ENCODE peak calls at places on chromosomes 5 and 9, in five cellular contexts. O is psoas muscle, Q is adrenal gland, R is kidney, M is heart right ventricle. A is an unnamed sample.

GRCh38 chr5:151569132-151570046 is 21.7 kb downstream of the FAT2 start:
- DNase-seq in O (no peak), Q (no peak), R (no peak), M (no peak), A (no peak)

GRCh38 chr9:109769250-109769649 is 10.7 kb upstream of the PALM2AKAP2 start:
- DNase-seq in O (no peak), Q (no peak), R (no peak), M (no peak), A (no peak)

GRCh38 chr9:96050048-96050875 is 174.8 kb downstream of the ERCC6L2 start:
- DNase-seq in O (no peak), Q (no peak), R (no peak), M (no peak), A (no peak)

GRCh38 chr5:26940981-26941380 is 97.4 kb downstream of the CDH9 start:
- DNase-seq in O (no peak), Q (no peak), R (no peak), M (no peak), A (no peak)

GRCh38 chr5:133225671-133226152 is 173.9 kb downstream of the HSPA4 start:
- DNase-seq in O (peak; percentile 48), Q (no peak), R (no peak), M (no peak), A (no peak)

GRCh38 chr9:71270554-71270953 is 149.1 kb upstream of the TRPM3 start:
- DNase-seq in O (no peak), Q (no peak), R (no peak), M (no peak), A (no peak)

GRCh38 chr9:72911816-72912215 is 41.0 kb downstream of the ALDH1A1 start:
- DNase-seq in O (no peak), Q (no peak), R (no peak), M (no peak), A (no peak)

GRCh38 chr9:13279284-13280162 is at the start of gene MPDZ:
- DNase-seq in O (peak; percentile 70), Q (peak; percentile 68), R (peak; percentile 82), M (peak; percentile 73), A (peak; percentile 86)

GRCh38 chr9:131582466-131583341 is 37.4 kb downstream of the PRRT1B start:
- DNase-seq in O (no peak), Q (no peak), R (no peak), M (no peak), A (no peak)

GRCh38 chr9:129175825-129176633 is 2.0 kb downstream of the IER5L start:
- DNase-seq in O (peak; percentile 83), Q (peak; percentile 82), R (peak; percentile 94), M (peak; percentile 81), A (peak; percentile 89)

GRCh38 chr5:12237837-12238575 is 333.8 kb upstream of the CTNND2 start:
- DNase-seq in O (no peak), Q (no peak), R (no peak), M (no peak), A (no peak)

GRCh38 chr5:30469691-30470090 is 723.8 kb upstream of the CDH6 start:
- DNase-seq in O (no peak), Q (no peak), R (no peak), M (no peak), A (no peak)

GRCh38 chr5:34499001-34499734 is 157.0 kb upstream of the RAI14 start:
- DNase-seq in O (no peak), Q (no peak), R (no peak), M (no peak), A (peak; percentile 63)

GRCh38 chr5:94832685-94833084 is 214.2 kb downstream of the SLF1 start:
- DNase-seq in O (no peak), Q (no peak), R (no peak), M (no peak), A (no peak)

GRCh38 chr9:116928884-116929283 is 241.8 kb downstream of the TRIM32 start:
- DNase-seq in O (no peak), Q (no peak), R (no peak), M (no peak), A (no peak)

GRCh38 chr9:36748322-36748899 is 175.7 kb downstream of the MELK start:
- DNase-seq in O (peak; percentile 20), Q (peak; percentile 53), R (no peak), M (peak; percentile 29), A (peak; percentile 91)

GRCh38 chr9:16337322-16338029 is 533.0 kb downstream of the BNC2 start:
- DNase-seq in O (no peak), Q (peak; percentile 54), R (no peak), M (no peak), A (peak; percentile 49)

GRCh38 chr5:143040622-143041021 is 270.4 kb downstream of the ARHGAP26 start:
- DNase-seq in O (no peak), Q (no peak), R (no peak), M (no peak), A (no peak)

GRCh38 chr9:92147030-92147853 is 32.0 kb upstream of the SPTLC1 start:
- DNase-seq in O (peak; percentile 65), Q (peak; percentile 89), R (peak; percentile 77), M (no peak), A (no peak)

GRCh38 chr5:145683426-145683825 is 151.7 kb downstream of the PRELID2 start:
- DNase-seq in O (no peak), Q (no peak), R (no peak), M (no peak), A (no peak)

GRCh38 chr9:130499804-130500263 is 55.1 kb downstream of the ASS1 start:
- DNase-seq in O (no peak), Q (peak; percentile 59), R (no peak), M (no peak), A (no peak)

GRCh38 chr5:20476016-20476415 is 488.0 kb upstream of the CDH18 start:
- DNase-seq in O (no peak), Q (no peak), R (no peak), M (no peak), A (no peak)

GRCh38 chr5:14491505-14491904 is 90.1 kb upstream of the OTULINL start:
- DNase-seq in O (peak; percentile 42), Q (no peak), R (no peak), M (no peak), A (no peak)

GRCh38 chr5:79518718-79519117 is 4.8 kb upstream of the HOMER1 start:
- DNase-seq in O (no peak), Q (no peak), R (no peak), M (no peak), A (no peak)

GRCh38 chr5:114325552-114325951 is 36.3 kb upstream of the KCNN2 start:
- DNase-seq in O (no peak), Q (no peak), R (no peak), M (no peak), A (peak; percentile 9)

GRCh38 chr9:113462781-113463286 is 693 bp upstream of the RGS3 start:
- DNase-seq in O (no peak), Q (no peak), R (no peak), M (no peak), A (no peak)

GRCh38 chr9:96169488-96169887 is 132.5 kb downstream of the HSD17B3 start:
- DNase-seq in O (no peak), Q (peak; percentile 59), R (peak; percentile 94), M (peak; percentile 35), A (peak; percentile 53)

GRCh38 chr9:126417007-126417406 is 90.4 kb downstream of the MVB12B start:
- DNase-seq in O (no peak), Q (no peak), R (no peak), M (no peak), A (no peak)

GRCh38 chr9:138098908-138099791 is 221.6 kb downstream of the CACNA1B start:
- DNase-seq in O (no peak), Q (peak; percentile 1), R (peak; percentile 29), M (no peak), A (no peak)

DNA sequence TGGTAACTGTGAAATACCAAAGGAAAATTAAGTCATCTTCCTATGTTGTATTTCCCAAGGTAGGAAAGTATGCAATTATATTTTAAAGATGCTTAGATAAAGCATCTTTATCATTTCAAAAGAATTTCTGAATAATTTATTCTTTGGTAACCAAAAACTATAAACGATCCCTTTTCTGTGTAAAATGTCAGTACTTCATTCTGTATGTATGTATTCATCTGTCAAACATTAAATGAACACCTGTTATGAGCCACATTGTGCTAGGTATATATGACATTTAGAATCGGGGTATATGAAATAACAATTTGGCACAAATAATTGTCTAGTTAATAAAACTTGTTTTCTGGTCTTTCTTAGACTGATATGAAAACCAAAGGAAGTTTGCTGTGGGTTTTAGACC is 89.4 kb upstream of the DHFR start:
- DNase-seq in O (no peak), Q (no peak), R (no peak), M (no peak), A (no peak)
- H3K4me3 ChIP-seq in O (no peak overlapping the region), Q (no peak overlapping the region), R (no peak overlapping the region), M (no peak overlapping the region), A (no peak overlapping the region)

DNA sequence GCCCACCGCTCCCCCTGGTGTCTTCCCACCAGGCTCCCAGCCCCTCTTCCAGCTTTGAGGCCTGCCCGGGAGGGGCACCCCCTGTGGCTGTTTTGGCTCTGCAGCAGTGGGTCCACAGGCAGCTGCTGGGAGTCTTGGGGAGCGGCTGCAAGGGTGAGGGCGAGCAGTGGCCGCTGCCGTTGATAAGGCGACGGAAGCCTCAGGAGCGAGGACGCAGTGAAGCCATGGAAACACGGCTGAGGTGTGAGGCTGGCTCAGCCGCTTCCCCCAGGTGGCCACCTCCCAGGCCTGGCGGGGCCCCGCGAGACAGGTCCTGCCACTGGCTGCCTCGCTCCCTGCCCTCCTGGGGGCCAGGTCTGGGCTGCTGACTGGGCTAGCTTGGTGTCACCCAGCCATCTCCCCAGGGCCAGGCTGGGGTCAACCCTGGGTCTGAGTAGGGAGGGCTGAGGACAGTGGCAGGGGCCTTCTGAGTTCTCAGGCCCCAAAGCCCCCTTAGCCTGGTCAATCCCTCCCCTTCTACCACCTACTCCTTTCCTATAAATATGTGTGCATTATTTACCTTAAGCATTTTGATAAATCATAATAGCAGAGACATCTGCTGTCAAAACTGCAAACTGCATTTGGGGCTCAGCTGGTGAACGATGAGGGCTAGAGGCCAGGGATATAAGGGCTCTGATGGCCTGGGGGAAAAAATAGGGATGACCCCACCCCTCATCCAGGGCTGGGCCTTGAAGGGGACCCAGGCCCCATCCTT is 41.7 kb downstream of the CXXC5 start:
- DNase-seq in O (no peak), Q (no peak), R (peak; percentile 86), M (no peak), A (no peak)
- TF ChIP-seq CTCF in O (peak; percentile 63), Q (peak; percentile 61), R (peak; percentile 67), M (peak; percentile 43), A (peak; percentile 60)

DNA sequence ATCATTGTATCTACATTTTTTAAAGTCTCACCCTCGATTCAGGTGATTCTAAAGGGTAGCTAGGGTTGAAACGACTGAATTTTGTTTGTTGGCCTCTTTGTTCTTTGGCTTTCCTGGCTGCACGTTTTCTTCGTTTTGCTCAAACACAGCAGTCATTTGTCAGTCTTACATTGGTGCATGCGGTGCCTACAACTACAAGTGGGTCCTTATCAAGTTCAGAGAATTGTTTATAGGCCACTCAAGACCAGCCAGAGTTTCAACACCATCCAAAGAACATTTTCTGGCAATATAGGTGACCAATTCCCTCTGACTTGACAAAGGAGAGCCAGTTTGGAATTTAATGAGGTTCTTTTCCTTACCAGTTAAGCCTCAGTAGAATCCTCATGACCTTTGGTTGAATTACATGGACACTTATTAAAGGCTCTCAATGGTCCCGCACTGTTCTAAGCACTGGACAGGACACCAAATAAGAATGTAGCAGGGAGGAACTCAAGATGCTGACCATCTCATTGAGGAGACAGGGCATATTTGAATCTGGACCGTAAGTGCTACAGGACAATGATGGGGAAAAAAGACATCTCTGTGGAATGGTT is 119.0 kb upstream of the DMRT1 start:
- DNase-seq in O (no peak), Q (no peak), R (no peak), M (no peak), A (no peak)
- H3K27ac ChIP-seq in O (peak overlapping the region; percentile 1), Q (no peak overlapping the region), R (no peak overlapping the region), M (no peak overlapping the region), A (no peak overlapping the region)

DNA sequence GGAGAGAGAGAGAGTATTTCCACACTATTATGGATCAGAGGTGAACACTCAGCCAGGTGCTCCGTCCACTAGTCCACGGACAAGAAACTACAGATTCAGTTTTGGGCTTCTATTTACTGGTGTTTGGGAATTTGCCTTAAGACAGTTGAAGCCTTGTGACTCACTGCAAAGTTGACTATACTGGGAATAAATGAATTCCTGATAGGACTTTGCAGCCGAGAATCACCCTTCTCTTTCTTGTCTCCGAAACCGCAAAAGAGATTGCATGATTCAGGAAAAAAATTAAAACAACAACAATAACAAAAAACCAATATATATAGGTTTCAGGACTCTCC is 701 bp downstream of the TMEM171 start:
- DNase-seq in O (no peak), Q (no peak), R (no peak), M (no peak), A (peak; percentile 24)
- H3K4me3 ChIP-seq in O (peak overlapping the region; percentile 62), Q (peak overlapping the region; percentile 63), R (peak overlapping the region; percentile 84), M (peak overlapping the region; percentile 50), A (peak overlapping the region; percentile 49)